ENCODE peak calls at places on chromosomes 4 and X, in seven cellular contexts. P is mesenchymal stem cell, I is mesendoderm, G is neuronal stem cell, X is trophoblast cell, S is IMR-90, U is H1. Y is an unnamed sample.

GRCh38 chrX:112819813-112820212 is 20.8 kb downstream of the AMOT start:
- DNase-seq in S (no peak), G (no peak), P (no peak), X (no peak), U (no peak), I (no peak), Y (no peak)

GRCh38 chrX:85243761-85244410 is at the start of the genes SATL1 and ZNF711:
- DNase-seq in X (no peak), I (peak), P (peak), G (peak), S (peak), U (peak), Y (peak)

GRCh38 chr4:165418116-165418515 is 39.3 kb downstream of the CPE start:
- DNase-seq in G (no peak), S (no peak), X (no peak), P (no peak), I (no peak), U (no peak), Y (no peak)

GRCh38 chr4:8410641-8411271 is 29.8 kb downstream of the ACOX3 start:
- DNase-seq in I (peak), X (peak), U (peak), G (peak), S (peak), P (peak), Y (peak)

GRCh38 chrX:39816871-39817731 is 280.7 kb downstream of the BCOR start:
- DNase-seq in S (peak), I (peak), G (no peak), P (peak), U (peak), X (no peak), Y (peak)

GRCh38 chr4:42671431-42672194 is 14.7 kb upstream of the ATP8A1 start:
- DNase-seq in I (peak), U (no peak), G (no peak), S (no peak), P (no peak), X (no peak), Y (no peak)

GRCh38 chr4:133776961-133777360 is 424.6 kb downstream of the PABPC4L start:
- DNase-seq in G (no peak), I (no peak), S (peak), U (no peak), X (no peak), P (no peak), Y (no peak)

GRCh38 chr4:158729716-158730559 is 6.7 kb upstream of the PPID start:
- DNase-seq in I (peak), X (peak), G (peak), P (peak), U (no peak), S (peak), Y (peak)

GRCh38 chrX:99761731-99762130 is 648.3 kb downstream of the PCDH19 start:
- DNase-seq in S (no peak), X (no peak), P (no peak), U (no peak), I (no peak), G (no peak), Y (no peak)

GRCh38 chr4:22482250-22483127 is 33.4 kb downstream of the ADGRA3 start:
- DNase-seq in X (peak), S (no peak), I (peak), U (no peak), P (peak), G (no peak), Y (no peak)

GRCh38 chr4:99564921-99565320 is 1.1 kb upstream of the TRMT10A start:
- DNase-seq in X (no peak), S (no peak), I (no peak), P (no peak), U (no peak), G (no peak), Y (no peak)

GRCh38 chr4:74619931-74620702 is 174.2 kb downstream of the BTC start:
- DNase-seq in G (no peak), P (peak), I (no peak), S (peak), U (no peak), X (no peak), Y (no peak)

GRCh38 chr4:85478576-85478975 is 3.6 kb downstream of the ARHGAP24 start:
- DNase-seq in G (no peak), S (no peak), U (no peak), P (peak), X (peak), I (no peak), Y (no peak)

GRCh38 chr4:150986085-150986484 is 29.0 kb downstream of the LRBA start:
- DNase-seq in I (no peak), S (no peak), P (no peak), G (no peak), X (no peak), U (no peak), Y (no peak)

GRCh38 chr4:121938282-121939092 is 13.4 kb downstream of the TRPC3 start:
- DNase-seq in P (peak), U (no peak), X (peak), G (no peak), S (peak), I (peak), Y (no peak)

GRCh38 chrX:154471870-154472684 is 7.0 kb downstream of the LAGE3 start:
- DNase-seq in X (no peak), P (no peak), U (no peak), I (no peak), G (no peak), S (no peak), Y (no peak)

GRCh38 chr4:145937990-145938611 is 522 bp downstream of the ZNF827 start:
- DNase-seq in S (peak), U (no peak), G (peak), I (peak), P (peak), X (peak), Y (no peak)

GRCh38 chr4:77665381-77666069 is 59.9 kb downstream of the CXCL13 start:
- DNase-seq in P (no peak), X (peak), S (no peak), U (no peak), I (peak), G (no peak), Y (no peak)

GRCh38 chr4:168632246-168632832 is 135.5 kb downstream of the PALLD start:
- DNase-seq in G (peak), P (no peak), U (no peak), I (peak), S (no peak), X (no peak), Y (no peak)

GRCh38 chrX:54710920-54711319 is 87.1 kb downstream of the ITIH6 start:
- DNase-seq in U (no peak), S (no peak), G (no peak), I (no peak), X (no peak), P (no peak), Y (no peak)

GRCh38 chr4:79700356-79700755 is 292.3 kb upstream of the GK2 start:
- DNase-seq in I (no peak), U (no peak), X (peak), G (no peak), P (no peak), S (no peak), Y (no peak)

GRCh38 chr4:70183168-70183939 is 12.2 kb upstream of the ODAM start:
- DNase-seq in X (peak), U (peak), I (peak), G (peak), S (peak), P (peak), Y (peak)

GRCh38 chr4:15149842-15150592 is 147.7 kb downstream of the CPEB2 start:
- DNase-seq in S (peak), P (peak), G (peak), U (no peak), I (peak), X (peak), Y (peak)

GRCh38 chr4:2177443-2178093 is 64.4 kb downstream of the HAUS3 start:
- DNase-seq in S (no peak), U (no peak), P (no peak), I (peak), G (no peak), X (no peak), Y (no peak)

GRCh38 chr4:10529256-10529890 is 72.1 kb upstream of the ZNF518B start:
- DNase-seq in X (peak), P (no peak), S (no peak), I (peak), U (no peak), G (no peak), Y (no peak)

GRCh38 chrX:46703980-46704379 is 54.9 kb downstream of the SLC9A7 start:
- DNase-seq in G (no peak), U (no peak), I (no peak), P (no peak), X (no peak), S (no peak), Y (no peak)
- H3K23ac ChIP-seq in G (no peak), U (no peak), I (no peak), P (no peak), X (no peak), S (no peak), Y (no peak)

GRCh38 chrX:104105330-104105729 is 7.0 kb upstream of the ZCCHC18 start:
- DNase-seq in U (no peak), G (no peak), X (no peak), I (no peak), P (no peak), S (no peak), Y (no peak)

GRCh38 chrX:104108955-104109354 is 3.4 kb upstream of the ZCCHC18 start:
- DNase-seq in I (peak), U (no peak), G (no peak), P (no peak), S (no peak), X (no peak), Y (no peak)

GRCh38 chrX:104104676-104105075 is 7.6 kb upstream of the ZCCHC18 start:
- DNase-seq in U (no peak), X (no peak), S (no peak), G (no peak), P (no peak), I (no peak), Y (no peak)

GRCh38 chrX:104105863-104106262 is 6.5 kb upstream of the ZCCHC18 start:
- DNase-seq in S (no peak), I (no peak), G (no peak), X (no peak), P (no peak), U (no peak), Y (no peak)
- H2BK5ac ChIP-seq in S (no peak), I (no peak), G (no peak), X (no peak), P (no peak), U (no peak), Y (no peak)

DNA sequence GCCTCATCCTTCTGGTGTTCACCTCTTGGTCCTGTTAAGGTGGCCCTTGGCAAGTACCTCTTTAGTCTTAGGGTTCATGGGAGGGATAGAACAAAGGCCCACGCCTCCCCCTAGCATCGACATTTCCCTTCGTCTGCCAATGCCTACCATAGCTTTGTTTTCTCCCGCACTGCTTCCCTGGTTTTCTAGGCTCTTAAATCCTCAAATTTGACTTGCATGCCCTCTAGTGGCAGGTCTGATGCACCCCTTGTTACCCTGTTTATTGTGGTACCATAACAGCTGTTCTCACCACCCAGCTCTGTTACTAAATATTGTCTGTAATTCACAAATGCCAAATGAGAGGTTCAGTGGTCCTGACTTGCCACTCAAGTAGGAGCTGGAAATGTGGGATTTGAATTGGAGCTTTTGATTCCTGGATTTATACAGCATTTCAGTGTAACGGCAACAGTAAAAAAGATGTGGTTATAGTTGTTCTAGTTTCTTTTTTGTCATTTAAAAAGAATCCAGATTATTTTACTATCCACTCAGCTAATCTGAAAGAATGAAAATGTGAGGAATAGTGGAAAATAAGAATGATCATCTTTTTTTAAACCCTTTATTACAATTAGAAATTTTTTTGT is 100.1 kb downstream of the REPS2 start:
- DNase-seq in X (peak), G (peak), U (peak), P (peak), S (peak), I (peak), Y (peak)
- H3K23ac ChIP-seq in X (no peak), G (no peak), U (no peak), P (no peak), S (no peak), I (no peak), Y (no peak)

GRCh38 chr4:139901516-139902327 is 236.1 kb downstream of the MGST2 start:
- DNase-seq in X (no peak), U (no peak), S (peak), P (peak), G (no peak), I (peak), Y (no peak)

GRCh38 chr4:139900964-139901376 is 235.4 kb downstream of the MGST2 start:
- DNase-seq in U (no peak), I (peak), P (no peak), S (peak), G (no peak), X (no peak), Y (no peak)

GRCh38 chr4:139904406-139904805 is 238.8 kb downstream of the MGST2 start:
- DNase-seq in X (no peak), I (no peak), S (no peak), U (no peak), P (no peak), G (no peak), Y (no peak)

GRCh38 chr4:139903845-139904244 is 238.2 kb downstream of the MGST2 start:
- DNase-seq in S (peak), U (no peak), P (no peak), I (no peak), X (no peak), G (no peak), Y (no peak)

GRCh38 chr4:139902328-139903217 is 237.0 kb downstream of the MGST2 start:
- DNase-seq in P (no peak), U (no peak), I (no peak), X (no peak), S (peak), G (no peak), Y (no peak)
- H2BK5ac ChIP-seq in P (no peak), U (no peak), I (peak), X (no peak), S (no peak), G (no peak), Y (no peak)

GRCh38 chr4:170374770-170375169 is 285.0 kb upstream of the AADAT start:
- DNase-seq in P (peak), I (peak), X (peak), S (no peak), U (peak), G (no peak), Y (peak)
- H3K23ac ChIP-seq in P (no peak), I (no peak), X (no peak), S (no peak), U (no peak), G (no peak), Y (no peak)

GRCh38 chrX:33416273-33416805 is 205.0 kb upstream of the DMD start:
- DNase-seq in U (no peak), I (no peak), S (no peak), G (no peak), P (no peak), X (no peak), Y (no peak)
- H2BK5ac ChIP-seq in U (no peak), I (no peak), S (no peak), G (no peak), P (no peak), X (no peak), Y (no peak)

DNA sequence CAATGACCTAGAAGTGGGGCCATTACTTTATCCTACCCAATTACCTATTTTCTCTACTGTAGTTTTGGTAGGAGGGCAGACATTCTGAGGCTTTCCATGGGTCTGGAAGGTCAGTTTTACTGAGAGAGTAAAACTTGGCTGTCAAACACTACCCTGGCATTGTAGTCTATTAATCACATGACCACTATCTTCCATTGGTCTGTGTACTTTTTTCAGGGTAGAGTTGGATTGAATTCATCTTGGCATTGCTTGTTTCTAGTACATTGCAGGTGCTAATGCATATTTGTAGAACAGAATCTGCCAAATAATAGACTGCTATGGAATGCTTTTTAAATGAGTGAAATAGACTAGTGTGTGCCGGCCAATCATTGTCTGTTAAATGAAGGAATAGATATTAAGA is 271.9 kb downstream of the STIM2 start:
- DNase-seq in P (no peak), U (no peak), G (no peak), X (no peak), S (no peak), I (no peak), Y (no peak)
- H3K23ac ChIP-seq in P (no peak), U (no peak), G (no peak), X (no peak), S (no peak), I (no peak), Y (no peak)

GRCh38 chr4:186536285-186536684 is 19.1 kb downstream of the MTNR1A start:
- DNase-seq in I (peak), S (no peak), G (no peak), P (no peak), X (no peak), U (no peak), Y (peak)

GRCh38 chr4:186537843-186538521 is 17.4 kb downstream of the MTNR1A start:
- DNase-seq in I (peak), G (no peak), S (no peak), X (no peak), U (no peak), P (no peak), Y (no peak)

GRCh38 chr4:186543206-186543605 is 12.2 kb downstream of the MTNR1A start:
- DNase-seq in I (no peak), X (no peak), P (no peak), G (no peak), U (no peak), S (no peak), Y (no peak)

GRCh38 chr4:186541801-186542200 is 13.6 kb downstream of the MTNR1A start:
- DNase-seq in U (no peak), G (no peak), I (no peak), S (no peak), P (no peak), X (no peak), Y (no peak)
- H2BK5ac ChIP-seq in U (no peak), G (no peak), I (no peak), S (no peak), P (no peak), X (no peak), Y (no peak)

DNA sequence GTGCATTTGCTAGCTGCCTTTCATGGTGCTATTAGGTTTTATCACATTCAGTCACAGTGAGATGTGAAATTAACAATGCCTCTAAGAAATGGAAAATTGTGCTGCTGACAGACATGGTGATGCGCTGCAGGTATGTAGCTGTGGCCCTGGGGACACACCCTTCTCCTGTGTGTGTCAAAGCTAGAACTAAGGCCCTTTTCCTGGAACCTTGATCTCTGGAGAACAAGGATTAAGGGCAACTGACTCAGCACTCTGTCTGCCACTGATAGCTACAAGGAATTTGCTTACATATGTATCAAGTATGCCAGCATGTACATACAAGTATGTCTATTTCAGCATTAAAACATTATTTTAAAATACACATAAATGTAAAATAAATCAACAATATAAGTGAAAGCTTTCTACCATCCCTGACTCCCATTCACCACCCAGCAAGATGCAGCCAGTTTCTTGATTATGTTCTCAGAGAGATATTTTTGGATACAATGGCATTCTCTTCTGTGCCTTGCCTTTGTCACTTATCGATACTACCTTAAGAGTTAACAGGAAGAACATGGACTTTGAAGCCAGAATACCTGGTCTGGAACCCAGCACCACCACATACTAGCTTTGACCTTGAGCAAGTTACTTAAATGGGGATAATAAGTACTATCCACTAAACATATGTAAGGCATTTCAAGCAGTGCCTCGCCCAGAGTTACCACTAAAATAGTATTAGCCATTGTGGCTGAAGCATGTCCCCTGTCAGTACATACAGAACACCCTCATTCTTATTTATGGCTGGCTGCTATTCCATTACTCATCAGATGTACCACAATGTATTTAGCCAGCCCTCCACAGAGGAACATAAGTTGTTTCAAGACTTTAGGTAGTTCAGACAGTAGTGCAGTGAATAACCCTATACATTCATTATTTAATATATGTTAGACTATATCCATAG is 68.5 kb downstream of the NPNT start:
- DNase-seq in P (peak), U (no peak), S (no peak), G (no peak), X (peak), I (no peak), Y (no peak)
- H3K23ac ChIP-seq in P (no peak), U (no peak), S (no peak), G (no peak), X (no peak), I (no peak), Y (no peak)